ENCODE peak calls at places on chromosomes 6 and 20, in five cellular contexts. G, X, Y, J and U are unnamed samples.

GRCh38 chr6:149014631-149015171 is 267.9 kb downstream of the UST start:
- DNase-seq in Y (no peak), J (no peak), G (no peak), X (no peak), U (no peak)

GRCh38 chr6:100504786-100505737 is 40.3 kb upstream of the SIM1 start:
- DNase-seq in J (no peak), G (no peak), Y (no peak), X (no peak), U (no peak)

GRCh38 chr6:101397199-101397598 is 3.7 kb downstream of the GRIK2 start:
- DNase-seq in G (no peak), Y (no peak), X (peak; percentile 5), J (no peak), U (no peak)

GRCh38 chr20:45833883-45834796 is 541 bp downstream of the SNX21 start:
- DNase-seq in J (peak; percentile 90), X (peak; percentile 47), Y (peak; percentile 69), G (peak; percentile 90), U (peak; percentile 67)

GRCh38 chr6:121760191-121760590 is 324.7 kb downstream of the GJA1 start:
- DNase-seq in G (no peak), X (no peak), J (peak; percentile 63), Y (no peak), U (no peak)

GRCh38 chr6:163531122-163531521 is 116.6 kb downstream of the QKI start:
- DNase-seq in X (no peak), Y (no peak), J (no peak), G (no peak), U (no peak)

GRCh38 chr20:3461191-3461874 is 9.5 kb upstream of the ATRN start:
- DNase-seq in X (no peak), G (no peak), Y (no peak), J (no peak), U (no peak)

GRCh38 chr6:34414999-34415858 is 10.6 kb downstream of the RPS10 start:
- DNase-seq in Y (peak; percentile 58), G (no peak), X (peak; percentile 99), J (peak; percentile 69), U (peak; percentile 69)

GRCh38 chr6:32819729-32820128 is 2.9 kb upstream of the HLA-DOB start:
- DNase-seq in J (no peak), Y (no peak), G (no peak), X (no peak), U (no peak)

GRCh38 chr6:63904844-63905243 is 269.2 kb downstream of the PHF3 start:
- DNase-seq in G (no peak), J (no peak), Y (no peak), X (no peak), U (no peak)

GRCh38 chr20:36167826-36168634 is 13.5 kb downstream of the EPB41L1 start:
- DNase-seq in G (no peak), J (no peak), X (no peak), Y (no peak), U (no peak)

GRCh38 chr6:139964737-139965136 is 590.3 kb upstream of the CITED2 start:
- DNase-seq in X (no peak), Y (no peak), G (no peak), J (no peak), U (no peak)

GRCh38 chr20:17587831-17588230 is 18.0 kb downstream of the DSTN start:
- DNase-seq in J (no peak), X (no peak), G (no peak), Y (no peak), U (no peak)

GRCh38 chr6:106799008-106799952 is 169.9 kb downstream of the QRSL1 start:
- DNase-seq in J (no peak), Y (no peak), G (no peak), X (peak; percentile 77), U (peak; percentile 54)

GRCh38 chr6:136786708-136787107 is 5.6 kb downstream of the MAP3K5 start:
- DNase-seq in J (no peak), G (no peak), Y (no peak), X (no peak), U (no peak)

GRCh38 chr6:78599526-78599925 is 267.8 kb upstream of the IRAK1BP1 start:
- DNase-seq in G (no peak), Y (no peak), X (no peak), J (no peak), U (no peak)

GRCh38 chr20:57495978-57496377 is 29.0 kb downstream of the CTCFL start:
- DNase-seq in G (no peak), J (no peak), Y (no peak), X (no peak), U (no peak)

GRCh38 chr6:39357998-39358686 is 35.6 kb upstream of the KCNK16 start:
- DNase-seq in Y (peak; percentile 67), J (no peak), X (no peak), G (peak; percentile 35), U (no peak)

GRCh38 chr20:63533388-63533787 is 3.8 kb downstream of the PTK6 start:
- DNase-seq in G (no peak), J (peak; percentile 61), Y (no peak), X (no peak), U (no peak)

GRCh38 chr6:44272999-44273566 is 2.8 kb downstream of the TMEM151B start:
- DNase-seq in Y (no peak), G (peak; percentile 56), J (no peak), X (no peak), U (no peak)

GRCh38 chr20:63915471-63915870 is 20.5 kb downstream of the DNAJC5 start:
- DNase-seq in J (no peak), X (no peak), G (no peak), Y (peak; percentile 91), U (no peak)

GRCh38 chr6:53651764-53652401 is 13.7 kb downstream of the KLHL31 start:
- DNase-seq in J (peak; percentile 78), X (peak; percentile 86), Y (peak; percentile 85), G (peak; percentile 95), U (peak; percentile 52)

GRCh38 chr20:43842126-43843020 is 72.3 kb upstream of the TOX2 start:
- DNase-seq in J (no peak), X (no peak), Y (no peak), G (no peak), U (no peak)

GRCh38 chr6:1669996-1670395 is 60.3 kb downstream of the FOXC1 start:
- DNase-seq in J (no peak), Y (no peak), G (no peak), X (no peak), U (no peak)

GRCh38 chr6:170128346-170128745 is 162.5 kb downstream of the DLL1 start:
- DNase-seq in J (peak; percentile 13), Y (peak; percentile 10), G (peak; percentile 32), X (no peak), U (peak; percentile 9)

GRCh38 chr6:85747654-85748053 is 105.0 kb upstream of the SYNCRIP start:
- DNase-seq in G (no peak), X (peak; percentile 53), J (no peak), Y (no peak), U (no peak)

GRCh38 chr20:21361266-21361665 is 36.1 kb downstream of the NKX2-4 start:
- DNase-seq in J (no peak), G (no peak), X (no peak), Y (no peak), U (no peak)

GRCh38 chr6:98927534-98927933 is 20.2 kb downstream of the FBXL4 start:
- DNase-seq in Y (peak; percentile 49), G (no peak), X (peak; percentile 31), J (no peak), U (no peak)

GRCh38 chr6:64683682-64684081 is 1023.3 kb downstream of the EYS start:
- DNase-seq in J (no peak), G (no peak), Y (peak; percentile 48), X (peak; percentile 44), U (no peak)

GRCh38 chr20:58213112-58213511 is 15.3 kb downstream of the ANKRD60 start:
- DNase-seq in J (no peak), G (peak; percentile 35), Y (no peak), X (no peak), U (no peak)

GRCh38 chr6:161082215-161082614 is 90.6 kb downstream of the MAP3K4 start:
- DNase-seq in X (no peak), Y (no peak), J (no peak), G (no peak), U (no peak)
- H3K36me3 ChIP-seq in X (peaks cover 14% of the 10 kb centered on the region), Y (peaks cover 98% of the 10 kb centered on the region), J (peaks cover 85% of the 10 kb centered on the region), G (peaks cover 79% of the 10 kb centered on the region), U (no peaks in the 10 kb centered on the region)

DNA sequence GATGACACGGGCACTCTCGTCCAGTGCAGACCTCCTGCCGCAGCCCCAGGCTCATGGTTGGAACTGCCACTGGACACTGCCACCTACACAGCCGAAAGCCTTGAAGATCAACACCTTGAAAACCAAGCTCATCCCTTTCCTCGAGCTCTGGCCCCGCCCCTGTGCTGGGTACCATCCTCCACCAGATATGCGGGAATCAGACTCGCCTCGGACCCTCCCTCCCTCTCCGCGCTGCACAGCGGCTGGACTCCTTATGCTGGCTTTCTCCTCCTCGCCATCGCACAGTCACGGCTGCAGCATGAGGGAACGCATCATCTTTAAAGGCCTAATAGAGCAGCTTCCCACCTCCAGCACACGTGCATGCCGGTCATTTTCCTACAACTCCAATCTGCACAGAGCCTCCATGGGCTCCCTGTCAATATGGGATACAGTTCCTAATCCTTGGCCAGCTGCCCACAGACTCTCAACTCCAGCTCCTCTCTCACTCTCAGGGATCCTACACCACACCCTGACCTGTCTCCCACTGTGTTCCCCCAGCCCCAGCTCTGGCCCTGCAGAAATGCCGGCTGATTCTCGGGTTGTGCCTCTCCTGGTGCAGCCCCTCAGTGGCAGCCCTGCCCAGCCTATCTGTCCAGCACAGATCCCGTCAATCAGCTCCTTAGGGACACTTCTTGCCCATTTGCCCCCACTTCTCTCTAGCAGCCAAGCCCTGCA is 23.2 kb downstream of the TXNDC5 start:
- DNase-seq in Y (no peak), G (peak; percentile 64), J (no peak), X (no peak), U (no peak)
- TF ChIP-seq POLR2AphosphoS5 in Y (no peak), G (no peak), J (no peak), X (no peak), U (no peak)

GRCh38 chr20:41098703-41099250 is 38.6 kb upstream of the PLCG1 start:
- DNase-seq in X (no peak), J (no peak), G (no peak), Y (no peak), U (no peak)
- H3K36me3 ChIP-seq in X (peaks cover 42% of the 10 kb centered on the region), J (peaks cover 87% of the 10 kb centered on the region), G (peaks cover 93% of the 10 kb centered on the region), Y (peaks cover 98% of the 10 kb centered on the region), U (peaks cover 18% of the 10 kb centered on the region)

GRCh38 chr6:151240036-151240685 is 394 bp downstream of the AKAP12 start:
- DNase-seq in Y (peak; percentile 36), G (peak; percentile 74), X (no peak), J (peak; percentile 84), U (no peak)

GRCh38 chr6:151241853-151242252 is 2.1 kb downstream of the AKAP12 start:
- DNase-seq in Y (no peak), X (no peak), G (no peak), J (no peak), U (no peak)

GRCh38 chr6:151240861-151241642 is 1.3 kb downstream of the AKAP12 start:
- DNase-seq in X (no peak), J (peak; percentile 69), G (no peak), Y (peak; percentile 36), U (no peak)

GRCh38 chr6:151236668-151237401 is 2.9 kb upstream of the AKAP12 start:
- DNase-seq in X (no peak), J (no peak), Y (no peak), G (no peak), U (no peak)

GRCh38 chr6:151239603-151240035 is at the start of gene AKAP12:
- DNase-seq in X (no peak), G (no peak), Y (no peak), J (peak; percentile 73), U (no peak)
- TF ChIP-seq POLR2AphosphoS5 in X (no peak), G (peak; percentile 9), Y (no peak), J (no peak), U (no peak)